ENCODE peak calls at places on chromosome 1, in ten cellular contexts. E, F, R, X, V, U, J, B, S and C are unnamed samples.

GRCh38 chr1:41783189-41783639 is 135.5 kb downstream of the HIVEP3 start:
- DNase-seq in E (no peak), F (no peak), R (peak; percentile 85), X (no peak), V (peak; percentile 97), U (no peak), J (no peak), B (no peak), S (peak; percentile 56), C (no peak)

GRCh38 chr1:188027613-188028012 is 1198.9 kb downstream of the PLA2G4A start:
- DNase-seq in E (no peak), F (no peak), R (peak; percentile 97), X (no peak), V (peak; percentile 79), U (no peak), J (peak; percentile 44), B (no peak), S (peak; percentile 90), C (no peak)

GRCh38 chr1:39788758-39789570 is at the start of gene BMP8B:
- DNase-seq in E (peak; percentile 85), F (peak; percentile 81), R (no peak), X (peak; percentile 47), V (peak; percentile 75), U (peak; percentile 82), J (no peak), B (no peak), S (no peak), C (peak; percentile 92)

GRCh38 chr1:54337928-54338327 is 68.3 kb downstream of the SSBP3 start:
- DNase-seq in E (no peak), F (no peak), R (peak; percentile 78), X (no peak), V (no peak), U (no peak), J (no peak), B (no peak), S (peak; percentile 37), C (no peak)

GRCh38 chr1:201026746-201027145 is 3.2 kb upstream of the KIF21B start:
- DNase-seq in E (no peak), F (no peak), R (no peak), X (no peak), V (no peak), U (no peak), J (no peak), B (no peak), S (no peak), C (no peak)

GRCh38 chr1:106080608-106081325 is 975.7 kb upstream of the PRMT6 start:
- DNase-seq in E (no peak), F (no peak), R (no peak), X (no peak), V (no peak), U (no peak), J (no peak), B (no peak), S (no peak), C (peak; percentile 3)

GRCh38 chr1:4057603-4058002 is 157.5 kb upstream of the C1orf174 start:
- DNase-seq in E (no peak), F (no peak), R (no peak), X (no peak), V (no peak), U (no peak), J (no peak), B (no peak), S (no peak), C (no peak)

GRCh38 chr1:207389728-207390464 is 64.2 kb upstream of the CR2 start:
- DNase-seq in E (no peak), F (no peak), R (peak; percentile 76), X (no peak), V (peak; percentile 100), U (no peak), J (no peak), B (no peak), S (peak; percentile 9), C (no peak)

GRCh38 chr1:53462769-53463501 is 3.7 kb downstream of the DMRTB1 start:
- DNase-seq in E (no peak), F (no peak), R (no peak), X (no peak), V (no peak), U (no peak), J (no peak), B (no peak), S (no peak), C (no peak)

GRCh38 chr1:226126824-226127591 is 59.5 kb downstream of the ACBD3 start:
- DNase-seq in E (peak; percentile 62), F (no peak), R (no peak), X (no peak), V (peak; percentile 68), U (peak; percentile 55), J (no peak), B (no peak), S (no peak), C (peak; percentile 47)

GRCh38 chr1:181425566-181425965 is 57.8 kb upstream of the CACNA1E start:
- DNase-seq in E (no peak), F (no peak), R (no peak), X (no peak), V (no peak), U (no peak), J (no peak), B (no peak), S (no peak), C (no peak)

GRCh38 chr1:97581614-97582051 is 339.2 kb downstream of the DPYD start:
- DNase-seq in E (no peak), F (no peak), R (peak; percentile 45), X (no peak), V (peak; percentile 6), U (no peak), J (no peak), B (no peak), S (no peak), C (no peak)

GRCh38 chr1:59077739-59078503 is 219.0 kb upstream of the FGGY start:
- DNase-seq in E (no peak), F (no peak), R (no peak), X (no peak), V (no peak), U (no peak), J (no peak), B (no peak), S (no peak), C (peak; percentile 53)

DNA sequence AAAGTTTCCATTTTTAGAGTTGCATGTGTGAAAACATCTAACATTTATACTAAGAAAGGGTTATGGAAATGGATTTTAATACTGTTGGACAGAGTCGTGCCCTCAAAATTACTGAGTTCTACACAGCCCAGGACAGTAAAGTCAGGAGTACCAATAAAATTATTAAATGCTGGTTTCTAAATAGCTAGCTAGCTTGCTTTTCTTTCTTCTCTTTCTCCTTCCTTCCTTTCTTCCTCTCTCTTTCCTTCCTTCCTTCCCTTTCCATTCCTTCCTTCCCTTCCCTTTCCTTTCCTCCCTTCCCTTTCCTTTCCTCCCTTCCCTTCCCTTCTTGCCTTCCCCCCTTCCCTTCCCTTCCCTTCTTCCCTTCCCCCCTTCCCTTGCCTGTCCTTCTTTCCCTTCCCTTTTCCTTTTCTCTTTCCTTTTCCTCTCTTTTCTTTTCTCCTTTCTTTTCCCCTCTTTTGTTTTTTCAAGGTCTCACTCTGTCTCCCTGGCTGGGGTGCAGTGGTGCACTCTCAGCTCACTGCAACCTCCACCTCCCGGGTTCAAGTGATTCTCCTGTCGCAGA is 33.9 kb downstream of the YTHDF2 start:
- DNase-seq in E (no peak), F (no peak), R (no peak), X (no peak), V (no peak), U (no peak), J (no peak), B (no peak), S (no peak), C (no peak)
- H3K36me3 ChIP-seq in E (peaks cover 10% of the 10 kb centered on the region), F (peaks cover 18% of the 10 kb centered on the region), R (peaks cover 24% of the 10 kb centered on the region), X (peaks cover 12% of the 10 kb centered on the region), V (peaks cover 38% of the 10 kb centered on the region), U (no peaks in the 10 kb centered on the region), J (peaks cover 24% of the 10 kb centered on the region), B (no peaks in the 10 kb centered on the region), S (peaks cover 8% of the 10 kb centered on the region), C (peaks cover 11% of the 10 kb centered on the region)

GRCh38 chr1:154186177-154186576 is 5.7 kb downstream of the TPM3 start:
- DNase-seq in E (no peak), F (peak; percentile 65), R (peak; percentile 49), X (peak; percentile 60), V (peak; percentile 69), U (peak; percentile 68), J (no peak), B (peak; percentile 45), S (peak; percentile 59), C (peak; percentile 65)
- H3K4me3 ChIP-seq in E (no peak overlapping the region), F (no peak overlapping the region), R (no peak overlapping the region), X (no peak overlapping the region), V (no peak overlapping the region), U (no peak overlapping the region), J (no peak overlapping the region), B (no peak overlapping the region), S (no peak overlapping the region), C (no peak overlapping the region)

DNA sequence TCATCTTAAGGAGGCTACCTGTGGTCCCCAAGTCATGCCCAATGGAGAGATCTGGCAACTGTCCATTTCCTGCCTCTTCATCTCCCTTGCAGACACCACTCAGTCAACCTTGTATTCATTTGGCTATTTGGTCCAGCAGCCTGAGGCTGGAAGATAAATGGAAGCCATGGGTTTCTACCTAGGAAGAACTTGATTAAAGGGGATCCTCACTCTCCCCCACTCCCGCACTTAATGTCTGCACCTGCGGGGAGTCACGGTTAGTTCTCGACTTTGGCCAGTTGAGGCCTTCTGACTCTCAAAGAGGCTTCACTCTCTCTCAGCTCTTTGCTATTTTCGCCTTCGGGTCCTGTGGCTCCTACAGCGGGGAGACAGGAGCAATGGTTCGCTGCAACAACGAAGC is 8.4 kb upstream of the ATXN7L2 start:
- DNase-seq in E (no peak), F (no peak), R (no peak), X (no peak), V (no peak), U (no peak), J (no peak), B (no peak), S (no peak), C (peak; percentile 14)
- H3K36me3 ChIP-seq in E (no peaks in the 10 kb centered on the region), F (no peaks in the 10 kb centered on the region), R (no peaks in the 10 kb centered on the region), X (no peaks in the 10 kb centered on the region), V (no peaks in the 10 kb centered on the region), U (no peaks in the 10 kb centered on the region), J (no peaks in the 10 kb centered on the region), B (no peaks in the 10 kb centered on the region), S (no peaks in the 10 kb centered on the region), C (no peaks in the 10 kb centered on the region)

DNA sequence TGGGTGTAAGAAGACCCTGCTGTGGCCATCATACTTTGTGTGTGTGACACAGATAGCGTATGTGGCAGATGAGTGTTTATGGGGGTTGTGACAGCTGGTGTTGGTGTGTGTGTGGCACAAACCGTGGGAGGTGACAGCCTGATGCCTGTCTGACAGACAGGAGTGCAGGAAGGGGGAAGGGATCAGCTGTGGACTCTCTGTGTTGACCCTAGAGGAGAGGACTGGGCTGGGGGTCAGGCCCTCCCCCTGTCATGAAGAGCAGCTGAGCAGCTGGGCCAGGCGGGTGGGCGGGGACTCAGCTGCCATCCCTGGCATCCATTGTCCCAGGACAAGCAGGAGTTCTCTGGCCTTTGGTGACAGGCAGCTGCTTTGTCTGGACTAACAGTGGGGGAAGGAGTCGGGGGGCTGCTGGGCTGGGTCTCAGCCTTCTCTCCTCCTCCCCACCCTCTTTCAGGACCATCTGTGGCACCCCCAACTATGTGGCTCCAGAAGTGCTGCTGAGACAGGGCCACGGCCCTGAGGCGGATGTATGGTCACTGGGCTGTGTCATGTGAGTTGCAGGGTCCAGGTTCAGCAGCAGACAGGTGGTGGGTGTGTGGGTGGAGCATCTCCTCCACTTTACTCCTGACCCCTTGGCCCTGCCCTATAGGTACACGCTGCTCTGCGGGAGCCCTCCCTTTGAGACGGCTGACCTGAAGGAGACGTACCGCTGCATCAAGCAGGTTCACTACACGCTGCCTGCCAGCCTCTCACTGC is 2.3 kb downstream of the PLK3 start:
- DNase-seq in E (peak; percentile 58), F (no peak), R (no peak), X (no peak), V (no peak), U (no peak), J (no peak), B (no peak), S (no peak), C (peak; percentile 43)
- H3K4me3 ChIP-seq in E (no peak overlapping the region), F (peak overlapping the region; percentile 38), R (peak overlapping the region; percentile 74), X (peak overlapping the region; percentile 77), V (peak overlapping the region; percentile 98), U (peak overlapping the region; percentile 81), J (peak overlapping the region; percentile 94), B (peak overlapping the region; percentile 95), S (peak overlapping the region; percentile 94), C (no peak overlapping the region)